ENCODE peak calls at places on chromosomes 4 and X, in seven cellular contexts. A, B, L, J, I, P and O are unnamed samples.

GRCh38 chr4:153062652-153063168 is 126.6 kb downstream of the FHDC1 start:
- DNase-seq in A (no peak), B (no peak), L (no peak), J (no peak), I (no peak), P (no peak), O (no peak)

GRCh38 chr4:145679991-145680455 is at the start of gene C4orf51:
- DNase-seq in A (peak; percentile 36), B (peak; percentile 42), L (no peak), J (peak; percentile 73), I (peak; percentile 62), P (no peak), O (no peak)

GRCh38 chr4:87811977-87812376 is 12.6 kb downstream of the IBSP start:
- DNase-seq in A (no peak), B (no peak), L (no peak), J (no peak), I (no peak), P (no peak), O (no peak)

GRCh38 chrX:135521405-135522131 is 1.1 kb downstream of the INTS6L start:
- DNase-seq in A (peak; percentile 80), B (peak; percentile 80), L (peak; percentile 93), J (peak; percentile 85), I (peak; percentile 90), P (peak; percentile 88), O (peak; percentile 73)

GRCh38 chrX:41377624-41378023 is 43.7 kb downstream of the DDX3X start:
- DNase-seq in A (no peak), B (no peak), L (no peak), J (no peak), I (no peak), P (no peak), O (no peak)

GRCh38 chrX:1205681-1206611 is 6.5 kb downstream of the CRLF2 start:
- DNase-seq in A (peak; percentile 16), B (peak; percentile 68), L (no peak), J (peak; percentile 63), I (peak; percentile 57), P (peak; percentile 64), O (no peak)

GRCh38 chr4:76016383-76016782 is 6.9 kb downstream of the CXCL10 start:
- DNase-seq in A (no peak), B (no peak), L (no peak), J (no peak), I (no peak), P (no peak), O (no peak)

GRCh38 chr4:98659741-98660507 is 1.5 kb upstream of the TSPAN5 start:
- DNase-seq in A (no peak), B (no peak), L (no peak), J (peak; percentile 52), I (peak; percentile 61), P (no peak), O (no peak)

GRCh38 chrX:40167240-40168182 is 69.8 kb upstream of the BCOR start:
- DNase-seq in A (no peak), B (no peak), L (no peak), J (no peak), I (peak; percentile 84), P (peak; percentile 67), O (no peak)

GRCh38 chr4:164442167-164442566 is 311.8 kb upstream of the SMIM31 start:
- DNase-seq in A (no peak), B (peak; percentile 38), L (no peak), J (peak; percentile 1), I (no peak), P (no peak), O (no peak)

GRCh38 chr4:153152453-153153338 is 51.5 kb upstream of the TRIM2 start:
- DNase-seq in A (peak; percentile 77), B (no peak), L (peak; percentile 65), J (no peak), I (peak; percentile 73), P (peak; percentile 71), O (no peak)

GRCh38 chrX:57821703-57822375 is 88.4 kb downstream of the ZXDA start:
- DNase-seq in A (peak; percentile 5), B (peak; percentile 31), L (no peak), J (peak; percentile 65), I (no peak), P (no peak), O (peak; percentile 17)

GRCh38 chrX:148530464-148531077 is 30.2 kb downstream of the AFF2 start:
- DNase-seq in A (peak; percentile 2), B (peak; percentile 18), L (no peak), J (peak; percentile 35), I (peak; percentile 29), P (no peak), O (no peak)

GRCh38 chr4:109125084-109125483 is 177.4 kb downstream of the COL25A1 start:
- DNase-seq in A (no peak), B (no peak), L (no peak), J (no peak), I (no peak), P (no peak), O (no peak)

GRCh38 chrX:129876734-129877395 is 29.1 kb upstream of the UTP14A start:
- DNase-seq in A (peak; percentile 2), B (peak; percentile 3), L (no peak), J (peak; percentile 42), I (peak; percentile 8), P (no peak), O (no peak)

GRCh38 chr4:162245051-162245450 is 81.3 kb upstream of the FSTL5 start:
- DNase-seq in A (no peak), B (no peak), L (no peak), J (no peak), I (no peak), P (no peak), O (no peak)

GRCh38 chr4:177393236-177393635 is 49.0 kb downstream of the AGA start:
- DNase-seq in A (no peak), B (no peak), L (no peak), J (no peak), I (no peak), P (no peak), O (no peak)

GRCh38 chr4:54254915-54255246 is 25.8 kb downstream of the PDGFRA start:
- DNase-seq in A (no peak), B (no peak), L (no peak), J (peak; percentile 50), I (no peak), P (no peak), O (no peak)

GRCh38 chr4:41957634-41958033 is 22.4 kb downstream of the TMEM33 start:
- DNase-seq in A (no peak), B (no peak), L (no peak), J (peak; percentile 28), I (peak; percentile 10), P (no peak), O (no peak)

GRCh38 chrX:12332786-12333347 is 194.6 kb downstream of the FRMPD4 start:
- DNase-seq in A (no peak), B (no peak), L (no peak), J (no peak), I (no peak), P (no peak), O (no peak)

GRCh38 chrX:24117288-24117687 is 32.2 kb upstream of the ZFX start:
- DNase-seq in A (peak; percentile 18), B (peak; percentile 43), L (no peak), J (peak; percentile 84), I (peak; percentile 43), P (no peak), O (no peak)

GRCh38 chr4:182832352-182833120 is 84.7 kb downstream of the DCTD start:
- DNase-seq in A (no peak), B (no peak), L (no peak), J (no peak), I (no peak), P (no peak), O (no peak)

GRCh38 chr4:129342820-129343219 is 246.9 kb downstream of the C4orf33 start:
- DNase-seq in A (no peak), B (peak; percentile 35), L (no peak), J (peak; percentile 86), I (peak; percentile 54), P (no peak), O (no peak)

GRCh38 chr4:88938138-88938537 is 118.8 kb downstream of the FAM13A start:
- DNase-seq in A (no peak), B (peak; percentile 87), L (no peak), J (peak; percentile 96), I (peak; percentile 22), P (no peak), O (no peak)

GRCh38 chr4:153579410-153579809 is 104.7 kb upstream of the TLR2 start:
- DNase-seq in A (no peak), B (no peak), L (no peak), J (no peak), I (no peak), P (no peak), O (no peak)

GRCh38 chrX:22950278-22951266 is 49.2 kb upstream of the DDX53 start:
- DNase-seq in A (no peak), B (peak; percentile 88), L (peak; percentile 40), J (peak; percentile 88), I (peak; percentile 65), P (no peak), O (no peak)

DNA sequence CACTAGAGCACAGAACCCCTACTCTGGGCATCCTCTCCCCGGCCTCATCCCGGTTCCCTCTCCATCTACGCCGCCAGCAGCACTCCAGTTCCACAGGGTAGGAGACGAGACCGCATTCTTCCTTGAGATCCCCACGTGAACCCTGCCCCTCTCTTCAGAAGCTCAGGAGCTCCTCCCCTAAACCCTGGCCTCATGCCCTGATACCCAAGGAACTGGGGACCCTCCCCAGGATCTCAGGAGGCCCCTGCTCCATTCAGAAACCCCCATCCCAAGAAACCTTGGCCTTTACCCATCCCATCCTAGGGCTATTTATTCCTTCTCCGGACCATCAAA is 1.1 kb downstream of the PRICKLE3 start:
- DNase-seq in A (no peak), B (no peak), L (no peak), J (no peak), I (no peak), P (no peak), O (no peak)
- H3K4me3 ChIP-seq in A (no peak overlapping the region), B (peak overlapping the region; percentile 48), L (peak overlapping the region; percentile 51), J (peak overlapping the region; percentile 69), I (no peak overlapping the region), P (peak overlapping the region; percentile 71), O (peak overlapping the region; percentile 60)

GRCh38 chrX:153687121-153688039 is at the start of gene SLC6A8:
- DNase-seq in A (peak; percentile 57), B (peak; percentile 19), L (peak; percentile 67), J (peak; percentile 37), I (peak; percentile 81), P (peak; percentile 76), O (peak; percentile 72)
- H3K4me3 ChIP-seq in A (no peak within 1 kb of the TSS), B (peak within 1 kb of the TSS; percentile 34), L (peak within 1 kb of the TSS; percentile 26), J (no peak within 1 kb of the TSS), I (peak within 1 kb of the TSS; percentile 13), P (peak within 1 kb of the TSS; percentile 69), O (peak within 1 kb of the TSS; percentile 69)

GRCh38 chr4:9976781-9977180 is 44.5 kb downstream of the SLC2A9 start:
- DNase-seq in A (no peak), B (no peak), L (no peak), J (no peak), I (no peak), P (no peak), O (no peak)
- H3K4me3 ChIP-seq in A (no peak overlapping the region), B (no peak overlapping the region), L (no peak overlapping the region), J (no peak overlapping the region), I (no peak overlapping the region), P (no peak overlapping the region), O (no peak overlapping the region)

GRCh38 chr4:106369456-106370060 is 980 bp upstream of the GIMD1 start:
- DNase-seq in A (peak; percentile 3), B (peak; percentile 75), L (no peak), J (peak; percentile 88), I (peak; percentile 83), P (peak; percentile 67), O (no peak)
- H3K4me3 ChIP-seq in A (no peak overlapping the region), B (no peak overlapping the region), L (no peak overlapping the region), J (no peak overlapping the region), I (no peak overlapping the region), P (peak overlapping the region; percentile 14), O (no peak overlapping the region)

GRCh38 chr4:5685296-5685695 is 23.1 kb downstream of the EVC2 start:
- DNase-seq in A (no peak), B (no peak), L (no peak), J (no peak), I (no peak), P (no peak), O (no peak)
- H3K4me3 ChIP-seq in A (no peak overlapping the region), B (no peak overlapping the region), L (no peak overlapping the region), J (no peak overlapping the region), I (no peak overlapping the region), P (no peak overlapping the region), O (no peak overlapping the region)